ENCODE peak calls at places on chromosomes 1 and 21, in eight cellular contexts. U is A673; R is IMR-90; K is ovary; C is Panc1; O is SJSA1; L is CD4-positive, CD25-positive, alpha-beta regulatory T cell; I is fibroblast of lung. M is an unnamed sample. For H3K4me1, the result is how much of the 10 kb centered on the place peaks cover.

GRCh38 chr1:27604579-27605299 is 795 bp upstream of the AHDC1 start:
- DNase-seq in U (no peak), R (no peak), K (no peak), C (no peak), O (no peak), L (no peak), I (no peak), M (no peak)

GRCh38 chr21:44931137-44931500 is 8.7 kb upstream of the SLX9 start:
- DNase-seq in U (peak), R (no peak), K (no peak), C (no peak), O (no peak), L (peak), I (no peak), M (no peak)

GRCh38 chr1:34977210-34977471 is 8.0 kb downstream of the TMEM35B start:
- DNase-seq in U (no peak), R (no peak), K (no peak), C (no peak), O (no peak), L (no peak), I (no peak), M (no peak)

GRCh38 chr1:179025125-179025974 is at the start of gene FAM20B:
- DNase-seq in U (peak), R (peak), K (peak), C (no peak), O (peak), L (peak), I (peak), M (peak)

GRCh38 chr1:181150842-181151241 is 62.3 kb downstream of the IER5 start:
- DNase-seq in U (no peak), R (no peak), K (no peak), C (no peak), O (no peak), L (no peak), I (no peak), M (no peak)

GRCh38 chr1:202802998-202803932 is 5.0 kb downstream of the KDM5B start:
- DNase-seq in U (peak), R (peak), K (no peak), C (no peak), O (no peak), L (no peak), I (peak), M (peak)

GRCh38 chr1:168693197-168693871 is 35.7 kb downstream of the DPT start:
- DNase-seq in U (no peak), R (no peak), K (no peak), C (no peak), O (no peak), L (no peak), I (no peak), M (no peak)

GRCh38 chr1:27284425-27285287 is 37.3 kb upstream of the TMEM222 start:
- DNase-seq in U (peak), R (peak), K (peak), C (peak), O (peak), L (peak), I (peak), M (peak)

DNA sequence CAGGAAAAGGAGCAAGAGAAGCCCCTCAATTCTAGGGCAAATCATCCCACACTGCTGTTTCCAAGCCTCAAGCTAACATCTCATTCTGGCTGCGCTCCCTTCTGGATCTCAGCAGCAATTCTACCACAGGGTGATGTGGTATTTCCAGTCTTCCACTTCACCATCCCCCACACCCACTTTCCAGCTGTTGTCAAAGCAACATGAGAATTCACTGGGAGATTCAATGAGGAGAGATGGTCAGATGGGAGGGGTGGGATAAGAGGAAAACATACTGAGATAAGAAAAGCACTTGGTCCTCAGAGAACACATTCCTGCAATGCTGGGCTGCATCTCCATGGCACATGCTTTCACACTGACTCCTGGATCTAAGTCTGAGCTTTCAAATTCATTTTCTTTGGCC is 47.3 kb upstream of the LRRC52 start:
- DNase-seq in U (no peak), R (no peak), K (no peak), C (no peak), O (no peak), L (no peak), I (no peak), M (no peak)
- H3K27ac ChIP-seq in U (no peak), R (no peak), K (no peak), C (no peak), O (no peak), L (no peak), I (no peak), M (no peak)

DNA sequence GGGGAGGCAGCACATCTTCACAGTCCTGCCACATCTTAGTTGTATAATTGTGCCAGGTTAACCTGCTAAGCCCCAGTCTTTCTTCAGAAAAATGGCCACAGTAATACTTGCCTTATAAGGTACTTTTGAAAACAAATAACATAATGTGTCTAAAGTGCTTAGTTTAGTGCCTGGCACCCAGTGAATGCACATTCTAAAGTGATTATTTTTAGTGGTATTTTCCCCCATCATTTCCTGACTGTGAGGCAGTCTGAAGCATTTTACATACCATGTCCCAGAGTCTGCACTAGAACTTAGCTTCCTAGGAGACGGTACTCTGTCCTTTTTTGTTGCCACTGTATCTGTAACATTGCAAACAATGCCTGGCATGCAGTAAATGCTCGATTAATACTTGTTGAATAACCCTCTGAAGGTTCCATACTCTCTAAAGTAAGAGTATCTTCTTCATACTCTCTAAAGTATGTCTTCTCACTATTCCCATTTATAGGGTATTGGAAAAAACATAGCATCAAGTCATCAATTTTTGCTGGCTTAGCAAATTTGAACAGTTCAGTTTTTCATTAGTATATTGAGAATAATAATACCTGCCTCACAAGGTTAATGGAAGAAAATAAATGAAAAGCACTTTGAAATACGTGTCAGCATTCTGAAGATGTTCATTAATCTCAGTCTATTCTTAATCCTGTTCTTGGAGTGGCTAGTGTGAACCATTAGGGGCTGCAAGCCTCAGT is 43.7 kb downstream of the FMO3 start:
- DNase-seq in U (peak), R (no peak), K (no peak), C (no peak), O (no peak), L (no peak), I (peak), M (no peak)
- H3K4me1 ChIP-seq in U (under half), R (under half), K (under half), C (under half), O (under half), L (under half), I (under half), M (under half)

DNA sequence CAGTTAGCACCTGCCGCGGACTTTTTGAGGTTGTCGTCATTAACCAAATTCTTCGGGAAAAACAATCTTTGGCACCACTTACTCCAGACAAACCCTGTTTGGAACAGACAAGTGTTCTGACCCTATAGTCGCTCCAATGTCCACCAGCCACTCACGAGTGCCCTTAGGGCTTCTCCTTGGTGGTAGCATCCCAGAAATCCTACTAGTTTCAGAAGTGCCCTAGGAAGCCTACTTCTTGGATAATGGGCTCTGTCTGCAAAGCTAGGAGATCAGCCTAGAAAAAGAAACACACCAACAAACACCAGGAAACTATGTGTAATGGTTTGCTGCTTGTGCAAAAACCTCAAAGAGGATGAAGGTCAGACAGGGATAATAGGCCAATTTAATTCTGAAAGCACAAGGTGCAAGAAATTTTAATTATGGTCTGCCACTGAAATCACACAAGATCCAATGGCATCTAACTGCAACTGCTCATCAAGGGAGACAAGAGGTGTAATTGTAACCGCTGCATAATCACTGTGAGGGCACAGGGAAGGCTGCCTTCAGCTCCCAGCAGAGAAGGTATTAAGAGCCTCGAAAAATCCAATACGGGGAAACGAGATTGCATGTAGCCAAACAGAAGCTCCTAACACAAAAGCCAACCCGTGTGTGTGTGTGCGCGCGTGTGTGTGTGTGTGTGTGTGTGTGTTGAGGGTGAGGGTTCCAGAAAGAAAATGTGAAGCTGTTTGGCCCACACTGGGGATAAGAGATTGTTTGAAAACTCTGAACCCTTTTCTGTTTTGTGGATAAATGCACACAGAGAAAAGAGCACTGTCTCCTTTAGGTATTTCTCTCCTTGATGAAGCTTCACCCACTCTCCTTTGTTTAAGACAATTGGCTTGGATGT is 2.2 kb downstream of the WLS start:
- DNase-seq in U (peak), R (peak), K (peak), C (no peak), O (peak), L (no peak), I (peak), M (peak)
- H3K4me3 ChIP-seq in U (peak), R (peak), K (peak), C (peak), O (peak), L (no peak), I (peak), M (peak)

DNA sequence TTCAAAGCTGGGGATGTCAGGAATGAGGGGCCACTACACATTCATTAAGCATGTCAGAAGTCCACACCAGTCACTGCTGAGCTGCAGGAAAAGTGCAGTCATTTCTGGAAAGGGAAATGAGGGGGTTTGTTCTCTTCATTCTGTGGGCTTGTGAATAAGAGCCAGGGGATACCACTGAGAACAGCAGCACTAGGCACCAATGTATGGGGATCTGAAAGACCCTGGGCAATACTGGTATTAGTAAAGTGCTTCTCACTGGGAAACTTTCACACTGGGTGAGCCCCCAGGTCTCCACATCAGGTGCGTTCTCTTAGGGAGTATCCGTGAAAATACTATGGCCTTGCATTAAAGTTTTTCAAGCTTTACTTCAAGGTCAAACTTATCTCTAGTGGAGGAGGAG is 49.9 kb downstream of the TGFB2 start:
- DNase-seq in U (no peak), R (no peak), K (no peak), C (no peak), O (no peak), L (no peak), I (no peak), M (no peak)
- H3K27ac ChIP-seq in U (no peak), R (no peak), K (no peak), C (peak), O (no peak), L (no peak), I (no peak), M (no peak)